ENCODE peak calls at places on chromosomes 4 and X, in eight cellular contexts. R, Z, Q, Y, A, B, H and I are unnamed samples.

GRCh38 chr4:139762715-139763114 is 97.1 kb downstream of the MGST2 start:
- DNase-seq in R (no peak), Z (no peak), Q (peak; percentile 80), Y (peak; percentile 53), A (no peak), B (no peak), H (no peak), I (no peak)

GRCh38 chr4:69994782-69995181 is 984 bp upstream of the STATH start:
- DNase-seq in R (no peak), Z (no peak), Q (no peak), Y (no peak), A (no peak), B (no peak), H (no peak), I (no peak)

GRCh38 chr4:82898322-82899243 is 2.0 kb upstream of the THAP9 start:
- DNase-seq in R (no peak), Z (peak; percentile 81), Q (peak; percentile 91), Y (peak; percentile 92), A (no peak), B (no peak), H (no peak), I (no peak)

GRCh38 chr4:173509031-173510001 is 20.7 kb downstream of the HAND2 start:
- DNase-seq in R (no peak), Z (peak; percentile 84), Q (peak; percentile 71), Y (peak; percentile 85), A (no peak), B (peak; percentile 72), H (no peak), I (no peak)

GRCh38 chrX:153934473-153935325 is at the start of gene NAA10:
- DNase-seq in R (peak; percentile 83), Z (peak; percentile 88), Q (peak; percentile 64), Y (peak; percentile 77), A (no peak), B (peak; percentile 73), H (peak; percentile 84), I (peak; percentile 94)

GRCh38 chrX:48470833-48471118 is 716 bp upstream of the SLC38A5 start:
- DNase-seq in R (no peak), Z (no peak), Q (no peak), Y (no peak), A (no peak), B (no peak), H (no peak), I (no peak)

GRCh38 chr4:104906274-104906673 is 240.4 kb upstream of the TET2 start:
- DNase-seq in R (no peak), Z (no peak), Q (no peak), Y (no peak), A (no peak), B (no peak), H (no peak), I (no peak)

GRCh38 chrX:141733371-141733770 is 34.8 kb upstream of the SPANXD start:
- DNase-seq in R (no peak), Z (peak; percentile 57), Q (peak; percentile 28), Y (no peak), A (no peak), B (no peak), H (no peak), I (no peak)

GRCh38 chr4:122895336-122895995 is 26.9 kb downstream of the NUDT6 start:
- DNase-seq in R (no peak), Z (peak; percentile 39), Q (no peak), Y (no peak), A (no peak), B (no peak), H (no peak), I (no peak)

GRCh38 chrX:21503593-21503992 is 129.4 kb downstream of the CNKSR2 start:
- DNase-seq in R (no peak), Z (no peak), Q (no peak), Y (no peak), A (peak; percentile 2), B (no peak), H (no peak), I (no peak)

GRCh38 chr4:89044147-89044900 is 12.7 kb downstream of the FAM13A start:
- DNase-seq in R (no peak), Z (no peak), Q (no peak), Y (no peak), A (no peak), B (no peak), H (no peak), I (no peak)

GRCh38 chrX:107429090-107429489 is 20.4 kb upstream of the FRMPD3 start:
- DNase-seq in R (peak; percentile 45), Z (peak; percentile 33), Q (peak; percentile 42), Y (peak; percentile 39), A (peak; percentile 2), B (peak; percentile 42), H (peak; percentile 66), I (no peak)

GRCh38 chrX:46573331-46573895 is at the start of gene CHST7:
- DNase-seq in R (peak; percentile 78), Z (peak; percentile 84), Q (peak; percentile 61), Y (peak; percentile 79), A (no peak), B (peak; percentile 76), H (peak; percentile 55), I (peak; percentile 41)

GRCh38 chrX:112761239-112762207 is 79.1 kb downstream of the AMOT start:
- DNase-seq in R (no peak), Z (no peak), Q (no peak), Y (no peak), A (peak; percentile 47), B (no peak), H (no peak), I (peak; percentile 36)

GRCh38 chr4:184375027-184375426 is 99.3 kb downstream of the IRF2 start:
- DNase-seq in R (no peak), Z (peak; percentile 47), Q (no peak), Y (no peak), A (no peak), B (no peak), H (no peak), I (no peak)

GRCh38 chr4:164700471-164700870 is 53.5 kb upstream of the SMIM31 start:
- DNase-seq in R (peak; percentile 20), Z (no peak), Q (no peak), Y (no peak), A (no peak), B (peak; percentile 93), H (peak; percentile 36), I (no peak)

GRCh38 chr4:139532951-139533350 is 23.1 kb downstream of the SETD7 start:
- DNase-seq in R (no peak), Z (peak; percentile 38), Q (no peak), Y (no peak), A (no peak), B (no peak), H (no peak), I (no peak)

GRCh38 chrX:80876877-80877276 is 67.2 kb upstream of the BRWD3 start:
- DNase-seq in R (no peak), Z (peak; percentile 24), Q (peak; percentile 57), Y (peak; percentile 51), A (no peak), B (peak; percentile 43), H (no peak), I (peak; percentile 29)
- TF ChIP-seq CTCF in R (no peak), Z (peak; percentile 6), Q (peak; percentile 35), Y (peak; percentile 22), A (peak; percentile 6), B (no peak), H (no peak), I (no peak)

DNA sequence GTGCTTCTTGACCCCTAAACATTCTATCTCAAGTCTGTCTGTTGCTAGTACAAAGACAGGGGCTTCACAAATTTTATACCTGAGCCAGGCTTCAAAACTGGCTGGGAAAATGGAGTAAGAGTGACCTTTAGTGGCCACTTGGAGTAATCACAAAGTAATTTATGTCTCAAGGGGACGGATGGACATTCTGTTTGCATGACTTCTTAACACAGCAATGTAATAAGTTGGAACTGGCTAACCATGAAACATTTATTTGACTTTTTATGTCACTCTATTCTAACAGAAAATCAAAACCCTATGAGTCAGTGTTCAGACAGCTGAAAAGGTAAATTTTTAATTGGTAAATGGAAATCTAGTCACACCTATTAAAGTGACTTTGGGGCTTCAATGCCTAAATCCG is 600.6 kb downstream of the ANKRD50 start:
- DNase-seq in R (peak; percentile 13), Z (peak; percentile 88), Q (peak; percentile 97), Y (peak; percentile 94), A (peak; percentile 4), B (peak; percentile 79), H (no peak), I (peak; percentile 8)
- TF ChIP-seq CTCF in R (no peak), Z (peak; percentile 60), Q (peak; percentile 64), Y (peak; percentile 63), A (peak; percentile 33), B (peak; percentile 83), H (no peak), I (peak; percentile 18)

DNA sequence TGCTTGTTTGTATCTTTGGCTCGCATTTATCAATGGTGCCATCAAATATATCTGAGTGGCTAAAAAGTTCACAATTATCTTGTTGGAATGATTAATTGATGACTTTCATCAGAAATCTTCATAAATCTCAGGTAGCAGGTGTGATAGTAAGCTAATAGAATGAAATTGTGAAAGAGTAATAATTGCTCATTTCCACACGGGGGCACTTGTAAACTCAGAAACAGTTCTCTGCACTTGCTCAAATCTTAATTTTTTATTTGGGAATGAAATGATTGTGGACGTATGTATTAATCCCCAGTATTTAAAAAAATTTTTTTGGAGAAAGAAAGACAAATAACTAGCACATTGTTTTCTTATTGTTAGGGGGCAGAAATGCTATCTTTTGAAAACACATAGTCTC is 132.8 kb downstream of the DTHD1 start:
- DNase-seq in R (no peak), Z (no peak), Q (peak; percentile 0), Y (no peak), A (no peak), B (peak; percentile 25), H (no peak), I (peak; percentile 26)
- TF ChIP-seq CTCF in R (peak; percentile 14), Z (no peak), Q (peak; percentile 14), Y (no peak), A (peak; percentile 34), B (no peak), H (no peak), I (peak; percentile 20)

GRCh38 chr4:22460266-22460665 is 55.6 kb downstream of the ADGRA3 start:
- DNase-seq in R (no peak), Z (no peak), Q (no peak), Y (no peak), A (no peak), B (no peak), H (no peak), I (no peak)

GRCh38 chr4:22465996-22466395 is 49.9 kb downstream of the ADGRA3 start:
- DNase-seq in R (no peak), Z (no peak), Q (no peak), Y (no peak), A (no peak), B (no peak), H (no peak), I (no peak)

GRCh38 chr4:22465349-22465748 is 50.5 kb downstream of the ADGRA3 start:
- DNase-seq in R (no peak), Z (no peak), Q (no peak), Y (no peak), A (no peak), B (no peak), H (no peak), I (no peak)

GRCh38 chr4:22462693-22463092 is 53.2 kb downstream of the ADGRA3 start:
- DNase-seq in R (no peak), Z (no peak), Q (no peak), Y (no peak), A (no peak), B (peak; percentile 15), H (no peak), I (no peak)

DNA sequence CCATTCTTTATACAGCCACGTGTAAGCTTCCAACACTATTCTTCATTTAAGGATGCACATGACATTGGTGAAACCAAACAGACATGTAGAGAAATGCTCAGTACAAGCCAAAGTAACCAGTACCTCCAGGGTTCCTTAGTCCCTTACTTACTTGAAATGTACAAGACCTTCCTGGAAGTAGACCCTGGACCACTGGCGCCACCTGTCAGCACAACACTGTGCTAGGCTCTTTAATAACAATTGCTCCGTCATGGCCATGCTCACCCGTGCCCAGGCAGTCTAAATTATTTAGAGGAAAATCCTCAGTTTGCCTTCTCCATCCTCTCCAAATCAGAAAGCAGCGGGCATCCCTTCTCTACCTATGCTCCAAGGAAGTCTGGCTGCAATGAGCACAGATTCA is 52.7 kb downstream of the ADGRA3 start:
- DNase-seq in R (no peak), Z (no peak), Q (no peak), Y (no peak), A (no peak), B (peak; percentile 28), H (no peak), I (no peak)
- TF ChIP-seq CTCF in R (no peak), Z (no peak), Q (no peak), Y (no peak), A (no peak), B (peak; percentile 66), H (no peak), I (no peak)